ENCODE peak calls at places on chromosomes 4 and X, in nine cellular contexts. One of them, this sample, is unnamed. For H3K4me1, the result is how much of the 10 kb centered on the place peaks cover.

GRCh38 chr4:40453912-40454311 is 118.8 kb downstream of the CHRNA9 start:
- DNase-seq in body of pancreas: no peak
- DNase-seq in thoracic aorta: no peak
- DNase-seq in IMR-90: no peak
- DNase-seq in spleen: no peak
- DNase-seq in GM23248: no peak
- DNase-seq in CD8-positive, alpha-beta T cell: no peak
- DNase-seq in H9: no peak
- DNase-seq in transverse colon: no peak
- DNase-seq in this sample: no peak

GRCh38 chrX:155864655-155865054 is 16.5 kb upstream of the VAMP7 start:
- DNase-seq in body of pancreas: no peak
- DNase-seq in thoracic aorta: no peak
- DNase-seq in IMR-90: no peak
- DNase-seq in spleen: no peak
- DNase-seq in GM23248: peak
- DNase-seq in CD8-positive, alpha-beta T cell: no peak
- DNase-seq in H9: no peak
- DNase-seq in transverse colon: no peak
- DNase-seq in this sample: no peak

GRCh38 chr4:11548529-11549176 is 120.0 kb upstream of the HS3ST1 start:
- DNase-seq in body of pancreas: no peak
- DNase-seq in thoracic aorta: no peak
- DNase-seq in IMR-90: peak
- DNase-seq in spleen: no peak
- DNase-seq in GM23248: no peak
- DNase-seq in CD8-positive, alpha-beta T cell: no peak
- DNase-seq in H9: no peak
- DNase-seq in transverse colon: no peak
- DNase-seq in this sample: no peak

GRCh38 chr4:182938213-182938645 is 21.0 kb upstream of the DCTD start:
- DNase-seq in body of pancreas: peak
- DNase-seq in thoracic aorta: no peak
- DNase-seq in IMR-90: peak
- DNase-seq in spleen: peak
- DNase-seq in GM23248: peak
- DNase-seq in CD8-positive, alpha-beta T cell: peak
- DNase-seq in H9: peak
- DNase-seq in transverse colon: peak
- DNase-seq in this sample: peak

GRCh38 chr4:37628977-37629609 is 57.1 kb downstream of the RELL1 start:
- DNase-seq in body of pancreas: no peak
- DNase-seq in thoracic aorta: no peak
- DNase-seq in IMR-90: peak
- DNase-seq in spleen: no peak
- DNase-seq in GM23248: peak
- DNase-seq in CD8-positive, alpha-beta T cell: no peak
- DNase-seq in H9: no peak
- DNase-seq in transverse colon: no peak
- DNase-seq in this sample: peak

GRCh38 chrX:153882086-153882498 is 3.9 kb downstream of the L1CAM start:
- DNase-seq in body of pancreas: no peak
- DNase-seq in thoracic aorta: no peak
- DNase-seq in IMR-90: peak
- DNase-seq in spleen: no peak
- DNase-seq in GM23248: peak
- DNase-seq in CD8-positive, alpha-beta T cell: no peak
- DNase-seq in H9: no peak
- DNase-seq in transverse colon: no peak
- DNase-seq in this sample: no peak

GRCh38 chr4:113958766-113959540 is 20.5 kb downstream of the ARSJ start:
- DNase-seq in body of pancreas: no peak
- DNase-seq in thoracic aorta: no peak
- DNase-seq in IMR-90: peak
- DNase-seq in spleen: no peak
- DNase-seq in GM23248: peak
- DNase-seq in CD8-positive, alpha-beta T cell: no peak
- DNase-seq in H9: no peak
- DNase-seq in transverse colon: no peak
- DNase-seq in this sample: no peak

GRCh38 chr4:116217781-116218180 is 867.6 kb downstream of the TRAM1L1 start:
- DNase-seq in body of pancreas: no peak
- DNase-seq in thoracic aorta: no peak
- DNase-seq in IMR-90: no peak
- DNase-seq in spleen: no peak
- DNase-seq in GM23248: no peak
- DNase-seq in CD8-positive, alpha-beta T cell: no peak
- DNase-seq in H9: no peak
- DNase-seq in transverse colon: no peak
- DNase-seq in this sample: no peak

GRCh38 chrX:150352581-150352980 is 10.5 kb upstream of the MAMLD1 start:
- DNase-seq in body of pancreas: no peak
- DNase-seq in thoracic aorta: no peak
- DNase-seq in IMR-90: peak
- DNase-seq in spleen: no peak
- DNase-seq in GM23248: no peak
- DNase-seq in CD8-positive, alpha-beta T cell: no peak
- DNase-seq in H9: no peak
- DNase-seq in transverse colon: no peak
- DNase-seq in this sample: no peak

GRCh38 chr4:121860121-121860520 is 10.2 kb downstream of the BBS7 start:
- DNase-seq in body of pancreas: no peak
- DNase-seq in thoracic aorta: no peak
- DNase-seq in IMR-90: peak
- DNase-seq in spleen: no peak
- DNase-seq in GM23248: no peak
- DNase-seq in CD8-positive, alpha-beta T cell: no peak
- DNase-seq in H9: no peak
- DNase-seq in transverse colon: no peak
- DNase-seq in this sample: no peak

GRCh38 chr4:143728171-143728570 is 27.7 kb upstream of the FREM3 start:
- DNase-seq in body of pancreas: no peak
- DNase-seq in thoracic aorta: no peak
- DNase-seq in IMR-90: peak
- DNase-seq in spleen: no peak
- DNase-seq in GM23248: peak
- DNase-seq in CD8-positive, alpha-beta T cell: no peak
- DNase-seq in H9: no peak
- DNase-seq in transverse colon: no peak
- DNase-seq in this sample: no peak

GRCh38 chr4:143531773-143532491 is 18.4 kb downstream of the SMARCA5 start:
- DNase-seq in body of pancreas: no peak
- DNase-seq in thoracic aorta: no peak
- DNase-seq in IMR-90: peak
- DNase-seq in spleen: no peak
- DNase-seq in GM23248: no peak
- DNase-seq in CD8-positive, alpha-beta T cell: no peak
- DNase-seq in H9: no peak
- DNase-seq in transverse colon: no peak
- DNase-seq in this sample: no peak

GRCh38 chrX:17968367-17968766 is 107.3 kb upstream of the RAI2 start:
- DNase-seq in body of pancreas: no peak
- DNase-seq in thoracic aorta: no peak
- DNase-seq in IMR-90: no peak
- DNase-seq in spleen: no peak
- DNase-seq in GM23248: no peak
- DNase-seq in CD8-positive, alpha-beta T cell: no peak
- DNase-seq in H9: no peak
- DNase-seq in transverse colon: no peak
- DNase-seq in this sample: no peak

GRCh38 chr4:133995243-133995960 is 206.2 kb downstream of the PABPC4L start:
- DNase-seq in body of pancreas: no peak
- DNase-seq in thoracic aorta: no peak
- DNase-seq in IMR-90: no peak
- DNase-seq in spleen: no peak
- DNase-seq in GM23248: no peak
- DNase-seq in CD8-positive, alpha-beta T cell: no peak
- DNase-seq in H9: no peak
- DNase-seq in transverse colon: no peak
- DNase-seq in this sample: no peak

GRCh38 chr4:123706961-123707360 is 310.4 kb downstream of the SPRY1 start:
- DNase-seq in body of pancreas: no peak
- DNase-seq in thoracic aorta: no peak
- DNase-seq in IMR-90: no peak
- DNase-seq in spleen: no peak
- DNase-seq in GM23248: peak
- DNase-seq in CD8-positive, alpha-beta T cell: no peak
- DNase-seq in H9: no peak
- DNase-seq in transverse colon: no peak
- DNase-seq in this sample: no peak

GRCh38 chr4:68490826-68491457 is 43.7 kb downstream of the TMPRSS11E start:
- DNase-seq in body of pancreas: peak
- DNase-seq in thoracic aorta: no peak
- DNase-seq in IMR-90: no peak
- DNase-seq in spleen: no peak
- DNase-seq in GM23248: peak
- DNase-seq in CD8-positive, alpha-beta T cell: no peak
- DNase-seq in H9: no peak
- DNase-seq in transverse colon: no peak
- DNase-seq in this sample: peak

GRCh38 chrX:15151267-15152196 is 118.4 kb downstream of the ASB9 start:
- DNase-seq in body of pancreas: no peak
- DNase-seq in thoracic aorta: no peak
- DNase-seq in IMR-90: no peak
- DNase-seq in spleen: no peak
- DNase-seq in GM23248: peak
- DNase-seq in CD8-positive, alpha-beta T cell: peak
- DNase-seq in H9: no peak
- DNase-seq in transverse colon: no peak
- DNase-seq in this sample: no peak

GRCh38 chrX:8126092-8126491 is 45.0 kb downstream of the VCX2 start:
- DNase-seq in body of pancreas: no peak
- DNase-seq in thoracic aorta: no peak
- DNase-seq in IMR-90: no peak
- DNase-seq in spleen: no peak
- DNase-seq in GM23248: no peak
- DNase-seq in CD8-positive, alpha-beta T cell: no peak
- DNase-seq in H9: no peak
- DNase-seq in transverse colon: no peak
- DNase-seq in this sample: no peak

GRCh38 chr4:118947095-118947494 is 58.4 kb downstream of the SYNPO2 start:
- DNase-seq in body of pancreas: no peak
- DNase-seq in thoracic aorta: no peak
- DNase-seq in IMR-90: no peak
- DNase-seq in spleen: no peak
- DNase-seq in GM23248: no peak
- DNase-seq in CD8-positive, alpha-beta T cell: no peak
- DNase-seq in H9: no peak
- DNase-seq in transverse colon: no peak
- DNase-seq in this sample: no peak
- H3K27ac ChIP-seq in body of pancreas: no peak
- H3K27ac ChIP-seq in thoracic aorta: peak
- H3K27ac ChIP-seq in IMR-90: no peak
- H3K27ac ChIP-seq in spleen: no peak
- H3K27ac ChIP-seq in GM23248: no peak
- H3K27ac ChIP-seq in CD8-positive, alpha-beta T cell: no peak
- H3K27ac ChIP-seq in H9: no peak
- H3K27ac ChIP-seq in transverse colon: peak
- H3K27ac ChIP-seq in this sample: no peak

DNA sequence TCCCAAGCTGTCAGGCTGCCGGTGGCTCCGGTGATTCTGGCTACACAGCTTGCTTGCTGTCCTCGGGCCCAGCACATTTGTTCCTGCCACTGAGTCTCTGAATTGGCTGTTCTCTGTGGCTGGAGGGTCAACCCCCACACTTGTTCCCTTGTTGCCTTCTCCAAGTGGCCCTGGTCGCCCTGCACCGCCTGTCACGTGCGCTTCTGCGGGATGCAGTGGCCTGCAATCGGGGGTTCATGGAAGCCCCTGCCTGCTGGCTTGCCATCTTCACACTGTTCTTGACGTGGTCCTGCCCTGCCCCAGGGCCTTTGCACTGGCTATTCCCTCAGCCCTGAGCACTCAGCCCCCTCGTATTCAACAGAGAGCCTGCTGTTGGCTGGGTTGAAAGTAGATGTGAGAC is 8.1 kb downstream of the CLCN4 start:
- DNase-seq in body of pancreas: no peak
- DNase-seq in thoracic aorta: no peak
- DNase-seq in IMR-90: no peak
- DNase-seq in spleen: no peak
- DNase-seq in GM23248: no peak
- DNase-seq in CD8-positive, alpha-beta T cell: no peak
- DNase-seq in H9: no peak
- DNase-seq in transverse colon: no peak
- DNase-seq in this sample: no peak
- H3K4me1 ChIP-seq in body of pancreas: under half
- H3K4me1 ChIP-seq in thoracic aorta: under half
- H3K4me1 ChIP-seq in IMR-90: under half
- H3K4me1 ChIP-seq in spleen: under half
- H3K4me1 ChIP-seq in GM23248: under half
- H3K4me1 ChIP-seq in CD8-positive, alpha-beta T cell: under half
- H3K4me1 ChIP-seq in H9: under half
- H3K4me1 ChIP-seq in transverse colon: under half
- H3K4me1 ChIP-seq in this sample: under half

GRCh38 chr4:107151173-107151572 is 115.1 kb upstream of the DKK2 start:
- DNase-seq in body of pancreas: no peak
- DNase-seq in thoracic aorta: no peak
- DNase-seq in IMR-90: no peak
- DNase-seq in spleen: no peak
- DNase-seq in GM23248: no peak
- DNase-seq in CD8-positive, alpha-beta T cell: no peak
- DNase-seq in H9: no peak
- DNase-seq in transverse colon: no peak
- DNase-seq in this sample: no peak

GRCh38 chr4:107153956-107154355 is 117.8 kb upstream of the DKK2 start:
- DNase-seq in body of pancreas: no peak
- DNase-seq in thoracic aorta: no peak
- DNase-seq in IMR-90: no peak
- DNase-seq in spleen: no peak
- DNase-seq in GM23248: no peak
- DNase-seq in CD8-positive, alpha-beta T cell: no peak
- DNase-seq in H9: no peak
- DNase-seq in transverse colon: no peak
- DNase-seq in this sample: no peak

GRCh38 chr4:107147864-107148263 is 111.8 kb upstream of the DKK2 start:
- DNase-seq in body of pancreas: no peak
- DNase-seq in thoracic aorta: no peak
- DNase-seq in IMR-90: no peak
- DNase-seq in spleen: no peak
- DNase-seq in GM23248: no peak
- DNase-seq in CD8-positive, alpha-beta T cell: no peak
- DNase-seq in H9: no peak
- DNase-seq in transverse colon: no peak
- DNase-seq in this sample: no peak

GRCh38 chr4:107153228-107153627 is 117.1 kb upstream of the DKK2 start:
- DNase-seq in body of pancreas: no peak
- DNase-seq in thoracic aorta: no peak
- DNase-seq in IMR-90: no peak
- DNase-seq in spleen: no peak
- DNase-seq in GM23248: peak
- DNase-seq in CD8-positive, alpha-beta T cell: no peak
- DNase-seq in H9: peak
- DNase-seq in transverse colon: peak
- DNase-seq in this sample: no peak

GRCh38 chr4:107148922-107149321 is 112.8 kb upstream of the DKK2 start:
- DNase-seq in body of pancreas: no peak
- DNase-seq in thoracic aorta: no peak
- DNase-seq in IMR-90: no peak
- DNase-seq in spleen: no peak
- DNase-seq in GM23248: no peak
- DNase-seq in CD8-positive, alpha-beta T cell: no peak
- DNase-seq in H9: no peak
- DNase-seq in transverse colon: no peak
- DNase-seq in this sample: no peak
- H3K27ac ChIP-seq in body of pancreas: no peak
- H3K27ac ChIP-seq in thoracic aorta: no peak
- H3K27ac ChIP-seq in IMR-90: no peak
- H3K27ac ChIP-seq in spleen: no peak
- H3K27ac ChIP-seq in GM23248: no peak
- H3K27ac ChIP-seq in CD8-positive, alpha-beta T cell: no peak
- H3K27ac ChIP-seq in H9: no peak
- H3K27ac ChIP-seq in transverse colon: no peak
- H3K27ac ChIP-seq in this sample: no peak

GRCh38 chrX:101357166-101357795 is 8.7 kb upstream of the TIMM8A start:
- DNase-seq in body of pancreas: peak
- DNase-seq in thoracic aorta: no peak
- DNase-seq in IMR-90: peak
- DNase-seq in spleen: no peak
- DNase-seq in GM23248: peak
- DNase-seq in CD8-positive, alpha-beta T cell: no peak
- DNase-seq in H9: no peak
- DNase-seq in transverse colon: no peak
- DNase-seq in this sample: no peak
- H3K4me1 ChIP-seq in body of pancreas: under half
- H3K4me1 ChIP-seq in thoracic aorta: under half
- H3K4me1 ChIP-seq in IMR-90: under half
- H3K4me1 ChIP-seq in spleen: under half
- H3K4me1 ChIP-seq in GM23248: under half
- H3K4me1 ChIP-seq in CD8-positive, alpha-beta T cell: under half
- H3K4me1 ChIP-seq in H9: under half
- H3K4me1 ChIP-seq in transverse colon: under half
- H3K4me1 ChIP-seq in this sample: under half